ENCODE peak calls at places on chromosomes 5 and 9, in six cellular contexts. M is GM12878, V is HCT116, R is suprapubic skin, A is prostate gland, G is K562. L is an unnamed sample.

GRCh38 chr5:135997936-135998335 is 30.9 kb upstream of the TGFBI start:
- DNase-seq in G (no peak), R (no peak), A (no peak), V (no peak), M (no peak), L (no peak)

GRCh38 chr9:33388110-33388994 is 14.0 kb downstream of the AQP7 start:
- DNase-seq in G (no peak), R (no peak), V (no peak), A (no peak), M (no peak), L (no peak)

GRCh38 chr5:40781843-40782409 is 16.2 kb downstream of the PRKAA1 start:
- DNase-seq in A (no peak), G (no peak), M (no peak), R (no peak), V (no peak), L (no peak)

GRCh38 chr5:90438100-90438499 is 28.5 kb upstream of the CETN3 start:
- DNase-seq in M (no peak), A (no peak), R (no peak), G (no peak), V (no peak), L (no peak)

GRCh38 chr5:1314564-1314982 is 19.7 kb upstream of the TERT start:
- DNase-seq in M (no peak), G (no peak), A (no peak), V (no peak), R (peak; percentile 51), L (peak; percentile 74)

GRCh38 chr9:18002718-18003438 is 424.0 kb downstream of the SH3GL2 start:
- DNase-seq in M (no peak), G (no peak), A (no peak), V (no peak), R (no peak), L (no peak)

GRCh38 chr9:31908158-31908890 is 476.1 kb upstream of the ACO1 start:
- DNase-seq in M (peak; percentile 1), A (no peak), V (peak; percentile 63), R (no peak), G (no peak), L (no peak)

GRCh38 chr5:147098233-147098790 is 136.5 kb upstream of the STK32A start:
- DNase-seq in M (no peak), R (no peak), A (no peak), G (no peak), V (peak; percentile 42), L (no peak)

GRCh38 chr5:90991201-90991600 is 391.9 kb downstream of the ARRDC3 start:
- DNase-seq in R (no peak), A (no peak), V (no peak), G (no peak), M (no peak), L (no peak)

GRCh38 chr9:129166962-129167557 is 11.0 kb downstream of the IER5L start:
- DNase-seq in M (no peak), V (peak; percentile 63), A (peak; percentile 92), R (peak; percentile 88), G (peak; percentile 89), L (no peak)

GRCh38 chr5:104412649-104413240 is 850.2 kb upstream of the NUDT12 start:
- DNase-seq in V (peak; percentile 21), A (no peak), G (no peak), R (no peak), M (no peak), L (no peak)

GRCh38 chr9:89366711-89367110 is 48.4 kb downstream of the SECISBP2 start:
- DNase-seq in G (no peak), R (no peak), M (no peak), A (no peak), V (no peak), L (no peak)

GRCh38 chr9:134949681-134950403 is 32.1 kb upstream of the FCN1 start:
- DNase-seq in A (no peak), R (peak; percentile 55), V (no peak), G (no peak), M (no peak), L (peak; percentile 47)

GRCh38 chr9:123250504-123250903 is 17.9 kb downstream of the STRBP start:
- DNase-seq in R (no peak), V (no peak), M (no peak), G (no peak), A (no peak), L (no peak)

GRCh38 chr5:172941067-172941516 is 18.1 kb upstream of the RPL26L1 start:
- DNase-seq in A (no peak), M (no peak), G (no peak), V (no peak), R (no peak), L (no peak)

GRCh38 chr5:34452170-34452828 is 203.8 kb upstream of the RAI14 start:
- DNase-seq in V (peak; percentile 34), M (no peak), G (no peak), A (no peak), R (no peak), L (no peak)

GRCh38 chr5:157130933-157131332 is 11.7 kb downstream of the MED7 start:
- DNase-seq in G (no peak), M (no peak), A (no peak), R (no peak), V (no peak), L (no peak)

GRCh38 chr9:126676102-126676684 is 62.5 kb downstream of the LMX1B start:
- DNase-seq in R (no peak), V (no peak), G (no peak), A (no peak), M (no peak), L (no peak)

GRCh38 chr5:122607818-122608217 is 167.1 kb upstream of the SNX2 start:
- DNase-seq in A (no peak), M (no peak), G (no peak), R (no peak), V (no peak), L (no peak)

GRCh38 chr9:95989304-95989703 is 113.8 kb downstream of the ERCC6L2 start:
- DNase-seq in V (no peak), R (no peak), M (no peak), A (no peak), G (no peak), L (no peak)

GRCh38 chr5:8828596-8829321 is 717.1 kb downstream of the SEMA5A start:
- DNase-seq in V (no peak), R (no peak), M (no peak), G (no peak), A (no peak), L (no peak)

GRCh38 chr9:83238871-83239624 is 176.1 kb upstream of the RASEF start:
- DNase-seq in V (no peak), M (no peak), G (no peak), A (no peak), R (no peak), L (no peak)

GRCh38 chr9:93910598-93910997 is 44.6 kb downstream of the BARX1 start:
- DNase-seq in A (no peak), R (no peak), M (no peak), G (no peak), V (no peak), L (no peak)

GRCh38 chr5:111349429-111349828 is 125.2 kb downstream of the CAMK4 start:
- DNase-seq in A (no peak), G (no peak), M (no peak), R (no peak), V (no peak), L (no peak)

GRCh38 chr5:124179788-124180187 is 566.7 kb downstream of the ZNF608 start:
- DNase-seq in R (no peak), M (no peak), A (no peak), G (no peak), V (no peak), L (no peak)

GRCh38 chr5:170218730-170219129 is 14.1 kb upstream of the C5orf58 start:
- DNase-seq in V (no peak), M (no peak), G (no peak), A (no peak), R (no peak), L (no peak)

GRCh38 chr9:84315278-84315877 is 25.2 kb downstream of the SLC28A3 start:
- DNase-seq in M (no peak), R (no peak), G (peak; percentile 40), V (peak; percentile 61), A (peak; percentile 50), L (no peak)

GRCh38 chr5:185095-186070 is 5.9 kb upstream of the LRRC14B start:
- DNase-seq in G (no peak), R (no peak), V (no peak), M (no peak), A (no peak), L (peak; percentile 74)

GRCh38 chr5:151463137-151464029 is 16.0 kb downstream of the SLC36A1 start:
- DNase-seq in M (no peak), G (no peak), R (no peak), V (no peak), A (peak; percentile 51), L (no peak)

GRCh38 chr9:137705443-137705863 is 86.6 kb downstream of the EHMT1 start:
- DNase-seq in M (peak; percentile 72), G (no peak), R (no peak), V (no peak), A (no peak), L (peak; percentile 89)

GRCh38 chr9:101480386-101480785 is 44.8 kb upstream of the ALDOB start:
- DNase-seq in R (no peak), V (no peak), M (no peak), A (peak; percentile 56), G (no peak), L (no peak)
- TF ChIP-seq POLR2AphosphoS5 in R (no peak), V (no peak), M (no peak), A (peak; percentile 84), G (no peak), L (no peak)

GRCh38 chr9:75027187-75028107 is 646 bp downstream of the CARNMT1 start:
- DNase-seq in G (peak; percentile 65), M (no peak), A (peak; percentile 40), R (peak; percentile 79), V (peak; percentile 2), L (peak; percentile 93)
- TF ChIP-seq POLR2A in G (peak; percentile 9), M (no peak), A (no peak), R (no peak), V (no peak), L (no peak)

GRCh38 chr9:35906923-35907699 is 1.1 kb downstream of the HRCT1 start:
- DNase-seq in A (no peak), G (no peak), R (peak; percentile 81), M (no peak), V (no peak), L (no peak)

GRCh38 chr9:35907732-35908483 is 1.4 kb upstream of the SPAAR start:
- DNase-seq in A (peak; percentile 28), V (peak; percentile 32), M (no peak), R (peak; percentile 85), G (peak; percentile 24), L (no peak)

GRCh38 chr9:35909687-35910612 is 660 bp downstream of the SPAAR start:
- DNase-seq in G (no peak), V (no peak), R (no peak), M (no peak), A (no peak), L (no peak)

GRCh38 chr9:35909274-35909673 is at the start of gene SPAAR:
- DNase-seq in V (no peak), R (no peak), G (no peak), A (no peak), M (no peak), L (no peak)

GRCh38 chr9:35908484-35909125 is 685 bp upstream of the SPAAR start:
- DNase-seq in V (no peak), A (no peak), G (no peak), M (no peak), R (no peak), L (no peak)
- H3K27ac ChIP-seq in V (peak overlapping the region; percentile 76), A (peak overlapping the region; percentile 81), G (no peak overlapping the region), M (no peak overlapping the region), R (peak overlapping the region; percentile 96), L (peak overlapping the region; percentile 82)

GRCh38 chr9:91864372-91864771 is 85.7 kb downstream of the ROR2 start:
- DNase-seq in M (no peak), A (no peak), R (no peak), V (no peak), G (no peak), L (peak; percentile 45)
- TF ChIP-seq POLR2AphosphoS5 in M (no peak), A (no peak), R (no peak), V (no peak), G (no peak), L (no peak)